ENCODE peak calls at places on chromosomes 4 and X, in nine cellular contexts. H is esophagus squamous epithelium; I is naive thymus-derived CD4-positive, alpha-beta T cell; P is mesenchymal stem cell; B is tibial nerve; L is OCI-LY7; Y is body of pancreas; W is neuronal stem cell; R is upper lobe of left lung. T is an unnamed sample.

GRCh38 chrX:84453351-84454246 is 48.7 kb downstream of the HDX start:
- DNase-seq in R (no peak), Y (no peak), I (no peak), W (no peak), P (no peak), B (no peak), L (no peak), H (no peak), T (no peak)

GRCh38 chr4:124903995-124904722 is 191.6 kb upstream of the ANKRD50 start:
- DNase-seq in W (no peak), R (no peak), H (no peak), B (no peak), I (no peak), L (no peak), Y (peak; percentile 69), P (peak; percentile 41), T (peak; percentile 48)

GRCh38 chrX:80846247-80846646 is 36.6 kb upstream of the BRWD3 start:
- DNase-seq in Y (no peak), R (no peak), L (no peak), I (no peak), W (no peak), P (no peak), B (no peak), H (no peak), T (no peak)

GRCh38 chrX:11450354-11450753 is 157.1 kb downstream of the AMELX start:
- DNase-seq in P (no peak), W (no peak), Y (no peak), R (no peak), B (no peak), H (no peak), I (no peak), L (no peak), T (no peak)

GRCh38 chr4:54658321-54659093 is 750 bp downstream of the KIT start:
- DNase-seq in H (no peak), I (peak; percentile 18), L (no peak), R (peak; percentile 90), W (peak; percentile 52), P (peak; percentile 67), B (no peak), Y (peak; percentile 50), T (peak; percentile 35)

GRCh38 chr4:125776146-125776545 is 461.4 kb downstream of the FAT4 start:
- DNase-seq in H (no peak), Y (no peak), L (no peak), B (no peak), W (no peak), R (no peak), P (no peak), I (no peak), T (no peak)

GRCh38 chr4:149638073-149638472 is 177.6 kb downstream of the IQCM start:
- DNase-seq in H (no peak), W (no peak), Y (no peak), L (no peak), R (no peak), B (no peak), P (no peak), I (no peak), T (no peak)

GRCh38 chr4:40755609-40756008 is 5.9 kb downstream of the NSUN7 start:
- DNase-seq in I (no peak), H (no peak), Y (no peak), W (no peak), B (no peak), R (no peak), L (no peak), P (no peak), T (no peak)

GRCh38 chrX:69189972-69190371 is 24.7 kb upstream of the PJA1 start:
- DNase-seq in R (peak; percentile 69), B (no peak), Y (peak; percentile 1), L (no peak), P (no peak), W (no peak), H (no peak), I (no peak), T (no peak)

GRCh38 chrX:134603806-134604700 is 54.2 kb downstream of the PLAC1 start:
- DNase-seq in H (no peak), I (no peak), P (peak; percentile 60), W (no peak), B (no peak), L (no peak), R (no peak), Y (no peak), T (peak; percentile 79)

GRCh38 chr4:15202481-15202880 is 200.2 kb downstream of the CPEB2 start:
- DNase-seq in H (no peak), Y (no peak), I (no peak), W (no peak), B (no peak), L (no peak), R (no peak), P (no peak), T (no peak)

GRCh38 chrX:46180258-46180687 is 364.9 kb downstream of the ZNF674 start:
- DNase-seq in H (no peak), P (peak; percentile 60), R (no peak), L (no peak), B (no peak), Y (no peak), W (peak; percentile 0), I (no peak), T (peak; percentile 78)

GRCh38 chrX:103396186-103396585 is 19.8 kb downstream of the BEX3 start:
- DNase-seq in I (no peak), W (no peak), R (no peak), P (no peak), L (no peak), H (no peak), Y (no peak), B (no peak), T (peak; percentile 34)

GRCh38 chr4:98638661-98639060 is 19.8 kb downstream of the TSPAN5 start:
- DNase-seq in W (no peak), B (no peak), I (no peak), L (no peak), R (no peak), Y (no peak), P (peak; percentile 36), H (no peak), T (peak; percentile 19)

GRCh38 chr4:162837679-162838078 is 329.0 kb downstream of the NAF1 start:
- DNase-seq in H (no peak), L (no peak), I (no peak), W (no peak), P (no peak), B (no peak), Y (no peak), R (no peak), T (no peak)

GRCh38 chr4:180041576-180041975 is 2201.6 kb upstream of the TENM3 start:
- DNase-seq in L (no peak), R (no peak), I (no peak), B (no peak), Y (no peak), W (no peak), P (no peak), H (no peak), T (no peak)

GRCh38 chr4:106325800-106326199 is 9.4 kb downstream of the AIMP1 start:
- DNase-seq in P (no peak), H (no peak), R (no peak), Y (no peak), L (no peak), I (no peak), B (no peak), W (no peak), T (no peak)

GRCh38 chr4:48167538-48168263 is 33.7 kb upstream of the TXK start:
- DNase-seq in R (no peak), Y (no peak), H (no peak), P (no peak), W (no peak), B (no peak), L (no peak), I (no peak), T (no peak)
- H3K36me3 ChIP-seq in R (no peaks in the 10 kb centered on the region), Y (no peaks in the 10 kb centered on the region), H (no peaks in the 10 kb centered on the region), P (no peaks in the 10 kb centered on the region), W (no peaks in the 10 kb centered on the region), B (peaks cover 11% of the 10 kb centered on the region), L (no peaks in the 10 kb centered on the region), I (no peaks in the 10 kb centered on the region), T (no peaks in the 10 kb centered on the region)

GRCh38 chr4:140641789-140642439 is 73.2 kb upstream of the UCP1 start:
- DNase-seq in R (peak; percentile 34), P (no peak), B (no peak), H (no peak), I (no peak), W (no peak), Y (no peak), L (peak; percentile 23), T (no peak)
- H3K36me3 ChIP-seq in R (peaks cover 25% of the 10 kb centered on the region), P (peaks cover 39% of the 10 kb centered on the region), B (peaks cover 47% of the 10 kb centered on the region), H (no peaks in the 10 kb centered on the region), I (no peaks in the 10 kb centered on the region), W (peaks cover 58% of the 10 kb centered on the region), Y (no peaks in the 10 kb centered on the region), L (peaks cover 7% of the 10 kb centered on the region), T (no peaks in the 10 kb centered on the region)

GRCh38 chr4:123449362-123449761 is 52.8 kb downstream of the SPRY1 start:
- DNase-seq in W (no peak), B (no peak), P (no peak), R (no peak), I (no peak), Y (no peak), H (no peak), L (no peak), T (no peak)
- H3K36me3 ChIP-seq in W (no peaks in the 10 kb centered on the region), B (no peaks in the 10 kb centered on the region), P (no peaks in the 10 kb centered on the region), R (no peaks in the 10 kb centered on the region), I (no peaks in the 10 kb centered on the region), Y (no peaks in the 10 kb centered on the region), H (no peaks in the 10 kb centered on the region), L (no peaks in the 10 kb centered on the region), T (no peaks in the 10 kb centered on the region)

DNA sequence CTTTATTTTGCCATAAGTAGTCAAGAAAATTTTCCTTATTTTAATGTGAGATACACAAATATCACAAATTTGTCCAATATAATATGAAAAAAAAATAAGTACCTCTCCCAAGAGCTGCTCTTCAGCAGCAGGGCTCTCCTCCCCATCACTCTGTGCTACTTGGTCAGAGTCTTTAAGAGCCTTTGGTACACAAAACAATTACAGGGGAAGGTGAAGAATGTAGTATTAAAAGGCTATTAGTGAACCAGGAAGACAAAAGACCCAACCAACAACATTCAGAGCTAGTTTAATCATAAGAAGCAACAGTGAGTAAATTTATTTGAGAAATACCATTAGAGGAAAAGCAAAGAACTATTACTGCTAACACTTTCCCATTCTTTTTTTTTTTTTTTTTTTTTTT is 29.4 kb downstream of the SEC31A start:
- DNase-seq in P (no peak), I (no peak), Y (no peak), B (no peak), W (no peak), H (no peak), R (no peak), L (no peak), T (no peak)
- H3K36me3 ChIP-seq in P (peaks cover 15% of the 10 kb centered on the region), I (peaks cover 25% of the 10 kb centered on the region), Y (peaks cover 9% of the 10 kb centered on the region), B (peaks cover 78% of the 10 kb centered on the region), W (peaks cover 91% of the 10 kb centered on the region), H (peaks cover 14% of the 10 kb centered on the region), R (peaks cover 46% of the 10 kb centered on the region), L (peaks cover 80% of the 10 kb centered on the region), T (peaks cover 57% of the 10 kb centered on the region)

GRCh38 chr4:109494538-109494937 is 60.9 kb downstream of the SEC24B start:
- DNase-seq in W (no peak), H (no peak), R (no peak), P (no peak), B (no peak), Y (no peak), L (no peak), I (no peak), T (no peak)
- H3K36me3 ChIP-seq in W (peaks cover 85% of the 10 kb centered on the region), H (peaks cover 14% of the 10 kb centered on the region), R (peaks cover 41% of the 10 kb centered on the region), P (peaks cover 20% of the 10 kb centered on the region), B (peaks cover 73% of the 10 kb centered on the region), Y (peaks cover 14% of the 10 kb centered on the region), L (peaks cover 71% of the 10 kb centered on the region), I (peaks cover 21% of the 10 kb centered on the region), T (peaks cover 9% of the 10 kb centered on the region)

GRCh38 chrX:18900401-18900976 is 83.4 kb downstream of the PHKA2 start:
- DNase-seq in Y (no peak), B (no peak), I (no peak), L (no peak), H (no peak), P (no peak), W (no peak), R (no peak), T (no peak)
- H3K36me3 ChIP-seq in Y (no peaks in the 10 kb centered on the region), B (peaks cover 41% of the 10 kb centered on the region), I (no peaks in the 10 kb centered on the region), L (peaks cover 6% of the 10 kb centered on the region), H (no peaks in the 10 kb centered on the region), P (peaks cover 45% of the 10 kb centered on the region), W (peaks cover 5% of the 10 kb centered on the region), R (peaks cover 9% of the 10 kb centered on the region), T (no peaks in the 10 kb centered on the region)

T was measured in MG63.